ENCODE peak calls at places on chromosomes 1 and 21, in ten cellular contexts. One of them, this sample, is unnamed.

GRCh38 chr1:41918450-41919043 is at the start of gene HIVEP3:
- DNase-seq in CD4-positive, CD25-positive, alpha-beta regulatory T cell: no peak
- DNase-seq in SHP77: peak
- DNase-seq in amygdala: peak
- DNase-seq in GM10248: no peak
- DNase-seq in HL-60: no peak
- DNase-seq in T-helper 9 cell: no peak
- DNase-seq in stimulated activated CD8-positive, alpha-beta memory T cell treated with anti-CD3 and anti-CD28 coated beads, Interleukin-2, amount 100 ng/mL, for 1 hour: no peak
- DNase-seq in dermis microvascular lymphatic vessel endothelial cell: no peak
- DNase-seq in lower leg skin: no peak
- DNase-seq in this sample: no peak

GRCh38 chr1:185681034-185681633 is 53.1 kb upstream of the HMCN1 start:
- DNase-seq in stimulated activated CD8-positive, alpha-beta memory T cell treated with anti-CD3 and anti-CD28 coated beads, Interleukin-2, amount 100 ng/mL, for 1 hour: no peak
- DNase-seq in amygdala: no peak
- DNase-seq in lower leg skin: no peak
- DNase-seq in CD4-positive, CD25-positive, alpha-beta regulatory T cell: no peak
- DNase-seq in HL-60: no peak
- DNase-seq in GM10248: peak
- DNase-seq in T-helper 9 cell: no peak
- DNase-seq in SHP77: peak
- DNase-seq in dermis microvascular lymphatic vessel endothelial cell: peak
- DNase-seq in this sample: peak

GRCh38 chr1:70818391-70818790 is 229.2 kb downstream of the PTGER3 start:
- DNase-seq in stimulated activated CD8-positive, alpha-beta memory T cell treated with anti-CD3 and anti-CD28 coated beads, Interleukin-2, amount 100 ng/mL, for 1 hour: no peak
- DNase-seq in SHP77: no peak
- DNase-seq in lower leg skin: no peak
- DNase-seq in CD4-positive, CD25-positive, alpha-beta regulatory T cell: no peak
- DNase-seq in GM10248: no peak
- DNase-seq in T-helper 9 cell: no peak
- DNase-seq in amygdala: no peak
- DNase-seq in dermis microvascular lymphatic vessel endothelial cell: no peak
- DNase-seq in HL-60: no peak
- DNase-seq in this sample: no peak

GRCh38 chr1:24909388-24909898 is 20.6 kb downstream of the RUNX3 start:
- DNase-seq in stimulated activated CD8-positive, alpha-beta memory T cell treated with anti-CD3 and anti-CD28 coated beads, Interleukin-2, amount 100 ng/mL, for 1 hour: no peak
- DNase-seq in CD4-positive, CD25-positive, alpha-beta regulatory T cell: no peak
- DNase-seq in HL-60: no peak
- DNase-seq in amygdala: no peak
- DNase-seq in GM10248: no peak
- DNase-seq in lower leg skin: no peak
- DNase-seq in SHP77: peak
- DNase-seq in dermis microvascular lymphatic vessel endothelial cell: peak
- DNase-seq in T-helper 9 cell: no peak
- DNase-seq in this sample: peak

GRCh38 chr21:43921979-43922945 is 57.2 kb downstream of the AGPAT3 start:
- DNase-seq in amygdala: no peak
- DNase-seq in HL-60: peak
- DNase-seq in dermis microvascular lymphatic vessel endothelial cell: no peak
- DNase-seq in GM10248: peak
- DNase-seq in lower leg skin: no peak
- DNase-seq in T-helper 9 cell: no peak
- DNase-seq in CD4-positive, CD25-positive, alpha-beta regulatory T cell: peak
- DNase-seq in stimulated activated CD8-positive, alpha-beta memory T cell treated with anti-CD3 and anti-CD28 coated beads, Interleukin-2, amount 100 ng/mL, for 1 hour: peak
- DNase-seq in SHP77: no peak
- DNase-seq in this sample: no peak

GRCh38 chr1:198788561-198789064 is 149.8 kb downstream of the PTPRC start:
- DNase-seq in T-helper 9 cell: no peak
- DNase-seq in amygdala: no peak
- DNase-seq in stimulated activated CD8-positive, alpha-beta memory T cell treated with anti-CD3 and anti-CD28 coated beads, Interleukin-2, amount 100 ng/mL, for 1 hour: no peak
- DNase-seq in lower leg skin: no peak
- DNase-seq in GM10248: peak
- DNase-seq in dermis microvascular lymphatic vessel endothelial cell: no peak
- DNase-seq in SHP77: peak
- DNase-seq in CD4-positive, CD25-positive, alpha-beta regulatory T cell: no peak
- DNase-seq in HL-60: no peak
- DNase-seq in this sample: peak

GRCh38 chr1:172343246-172344099 is 77.0 kb upstream of the C1orf105 start:
- DNase-seq in lower leg skin: no peak
- DNase-seq in dermis microvascular lymphatic vessel endothelial cell: no peak
- DNase-seq in amygdala: no peak
- DNase-seq in HL-60: no peak
- DNase-seq in SHP77: no peak
- DNase-seq in GM10248: no peak
- DNase-seq in CD4-positive, CD25-positive, alpha-beta regulatory T cell: no peak
- DNase-seq in stimulated activated CD8-positive, alpha-beta memory T cell treated with anti-CD3 and anti-CD28 coated beads, Interleukin-2, amount 100 ng/mL, for 1 hour: no peak
- DNase-seq in T-helper 9 cell: no peak
- DNase-seq in this sample: no peak

GRCh38 chr1:147890177-147890790 is 12.3 kb upstream of the GJA8 start:
- DNase-seq in HL-60: peak
- DNase-seq in CD4-positive, CD25-positive, alpha-beta regulatory T cell: peak
- DNase-seq in stimulated activated CD8-positive, alpha-beta memory T cell treated with anti-CD3 and anti-CD28 coated beads, Interleukin-2, amount 100 ng/mL, for 1 hour: no peak
- DNase-seq in GM10248: peak
- DNase-seq in amygdala: no peak
- DNase-seq in lower leg skin: peak
- DNase-seq in SHP77: peak
- DNase-seq in dermis microvascular lymphatic vessel endothelial cell: no peak
- DNase-seq in T-helper 9 cell: peak
- DNase-seq in this sample: peak

GRCh38 chr1:180173952-180174351 is 19.3 kb downstream of the QSOX1 start:
- DNase-seq in stimulated activated CD8-positive, alpha-beta memory T cell treated with anti-CD3 and anti-CD28 coated beads, Interleukin-2, amount 100 ng/mL, for 1 hour: no peak
- DNase-seq in CD4-positive, CD25-positive, alpha-beta regulatory T cell: no peak
- DNase-seq in SHP77: no peak
- DNase-seq in GM10248: no peak
- DNase-seq in T-helper 9 cell: no peak
- DNase-seq in amygdala: peak
- DNase-seq in dermis microvascular lymphatic vessel endothelial cell: no peak
- DNase-seq in HL-60: no peak
- DNase-seq in lower leg skin: no peak
- DNase-seq in this sample: no peak

GRCh38 chr1:44405041-44405803 is at the start of gene RNF220:
- DNase-seq in amygdala: peak
- DNase-seq in lower leg skin: no peak
- DNase-seq in GM10248: peak
- DNase-seq in HL-60: no peak
- DNase-seq in SHP77: peak
- DNase-seq in CD4-positive, CD25-positive, alpha-beta regulatory T cell: no peak
- DNase-seq in dermis microvascular lymphatic vessel endothelial cell: peak
- DNase-seq in T-helper 9 cell: no peak
- DNase-seq in stimulated activated CD8-positive, alpha-beta memory T cell treated with anti-CD3 and anti-CD28 coated beads, Interleukin-2, amount 100 ng/mL, for 1 hour: no peak
- DNase-seq in this sample: no peak

GRCh38 chr1:209672705-209673630 is 2.2 kb upstream of the G0S2 start:
- DNase-seq in lower leg skin: no peak
- DNase-seq in CD4-positive, CD25-positive, alpha-beta regulatory T cell: no peak
- DNase-seq in HL-60: no peak
- DNase-seq in T-helper 9 cell: no peak
- DNase-seq in SHP77: no peak
- DNase-seq in dermis microvascular lymphatic vessel endothelial cell: no peak
- DNase-seq in stimulated activated CD8-positive, alpha-beta memory T cell treated with anti-CD3 and anti-CD28 coated beads, Interleukin-2, amount 100 ng/mL, for 1 hour: no peak
- DNase-seq in GM10248: peak
- DNase-seq in amygdala: no peak
- DNase-seq in this sample: no peak

GRCh38 chr1:43671626-43672330 is 21.8 kb downstream of the KDM4A start:
- DNase-seq in stimulated activated CD8-positive, alpha-beta memory T cell treated with anti-CD3 and anti-CD28 coated beads, Interleukin-2, amount 100 ng/mL, for 1 hour: no peak
- DNase-seq in amygdala: no peak
- DNase-seq in SHP77: no peak
- DNase-seq in CD4-positive, CD25-positive, alpha-beta regulatory T cell: no peak
- DNase-seq in lower leg skin: no peak
- DNase-seq in HL-60: no peak
- DNase-seq in dermis microvascular lymphatic vessel endothelial cell: no peak
- DNase-seq in T-helper 9 cell: no peak
- DNase-seq in GM10248: no peak
- DNase-seq in this sample: no peak

GRCh38 chr1:169312084-169312954 is 55.3 kb downstream of the NME7 start:
- DNase-seq in GM10248: peak
- DNase-seq in amygdala: no peak
- DNase-seq in lower leg skin: no peak
- DNase-seq in SHP77: no peak
- DNase-seq in HL-60: peak
- DNase-seq in stimulated activated CD8-positive, alpha-beta memory T cell treated with anti-CD3 and anti-CD28 coated beads, Interleukin-2, amount 100 ng/mL, for 1 hour: peak
- DNase-seq in CD4-positive, CD25-positive, alpha-beta regulatory T cell: peak
- DNase-seq in T-helper 9 cell: no peak
- DNase-seq in dermis microvascular lymphatic vessel endothelial cell: no peak
- DNase-seq in this sample: no peak

GRCh38 chr1:166166701-166167394 is at the start of gene FAM78B:
- DNase-seq in CD4-positive, CD25-positive, alpha-beta regulatory T cell: peak
- DNase-seq in dermis microvascular lymphatic vessel endothelial cell: peak
- DNase-seq in SHP77: peak
- DNase-seq in lower leg skin: peak
- DNase-seq in GM10248: peak
- DNase-seq in amygdala: peak
- DNase-seq in HL-60: peak
- DNase-seq in T-helper 9 cell: peak
- DNase-seq in stimulated activated CD8-positive, alpha-beta memory T cell treated with anti-CD3 and anti-CD28 coated beads, Interleukin-2, amount 100 ng/mL, for 1 hour: no peak
- DNase-seq in this sample: peak

GRCh38 chr1:39089811-39090519 is 63.8 kb downstream of the NDUFS5 start:
- DNase-seq in HL-60: no peak
- DNase-seq in GM10248: no peak
- DNase-seq in amygdala: peak
- DNase-seq in SHP77: no peak
- DNase-seq in lower leg skin: no peak
- DNase-seq in dermis microvascular lymphatic vessel endothelial cell: no peak
- DNase-seq in T-helper 9 cell: no peak
- DNase-seq in CD4-positive, CD25-positive, alpha-beta regulatory T cell: no peak
- DNase-seq in stimulated activated CD8-positive, alpha-beta memory T cell treated with anti-CD3 and anti-CD28 coated beads, Interleukin-2, amount 100 ng/mL, for 1 hour: no peak
- DNase-seq in this sample: no peak

GRCh38 chr1:31443673-31444072 is 30.7 kb downstream of the SERINC2 start:
- DNase-seq in CD4-positive, CD25-positive, alpha-beta regulatory T cell: no peak
- DNase-seq in SHP77: no peak
- DNase-seq in HL-60: no peak
- DNase-seq in stimulated activated CD8-positive, alpha-beta memory T cell treated with anti-CD3 and anti-CD28 coated beads, Interleukin-2, amount 100 ng/mL, for 1 hour: no peak
- DNase-seq in lower leg skin: no peak
- DNase-seq in T-helper 9 cell: no peak
- DNase-seq in dermis microvascular lymphatic vessel endothelial cell: no peak
- DNase-seq in amygdala: no peak
- DNase-seq in GM10248: no peak
- DNase-seq in this sample: no peak

GRCh38 chr1:156281281-156282142 is 1.1 kb downstream of the SMG5 start:
- DNase-seq in dermis microvascular lymphatic vessel endothelial cell: no peak
- DNase-seq in HL-60: peak
- DNase-seq in stimulated activated CD8-positive, alpha-beta memory T cell treated with anti-CD3 and anti-CD28 coated beads, Interleukin-2, amount 100 ng/mL, for 1 hour: no peak
- DNase-seq in lower leg skin: no peak
- DNase-seq in amygdala: no peak
- DNase-seq in T-helper 9 cell: no peak
- DNase-seq in CD4-positive, CD25-positive, alpha-beta regulatory T cell: no peak
- DNase-seq in SHP77: peak
- DNase-seq in GM10248: peak
- DNase-seq in this sample: no peak

GRCh38 chr1:91891969-91892368 is 6.0 kb upstream of the TGFBR3 start:
- DNase-seq in CD4-positive, CD25-positive, alpha-beta regulatory T cell: no peak
- DNase-seq in GM10248: no peak
- DNase-seq in T-helper 9 cell: no peak
- DNase-seq in dermis microvascular lymphatic vessel endothelial cell: no peak
- DNase-seq in stimulated activated CD8-positive, alpha-beta memory T cell treated with anti-CD3 and anti-CD28 coated beads, Interleukin-2, amount 100 ng/mL, for 1 hour: no peak
- DNase-seq in HL-60: no peak
- DNase-seq in lower leg skin: peak
- DNase-seq in amygdala: no peak
- DNase-seq in SHP77: no peak
- DNase-seq in this sample: no peak

GRCh38 chr1:2471587-2472001 is 4.5 kb upstream of the PLCH2 start:
- DNase-seq in GM10248: no peak
- DNase-seq in HL-60: no peak
- DNase-seq in SHP77: no peak
- DNase-seq in T-helper 9 cell: no peak
- DNase-seq in CD4-positive, CD25-positive, alpha-beta regulatory T cell: no peak
- DNase-seq in lower leg skin: no peak
- DNase-seq in stimulated activated CD8-positive, alpha-beta memory T cell treated with anti-CD3 and anti-CD28 coated beads, Interleukin-2, amount 100 ng/mL, for 1 hour: no peak
- DNase-seq in dermis microvascular lymphatic vessel endothelial cell: no peak
- DNase-seq in amygdala: no peak
- DNase-seq in this sample: no peak

GRCh38 chr1:103461171-103462105 is 64.1 kb upstream of the RNPC3 start:
- DNase-seq in dermis microvascular lymphatic vessel endothelial cell: no peak
- DNase-seq in GM10248: peak
- DNase-seq in lower leg skin: no peak
- DNase-seq in CD4-positive, CD25-positive, alpha-beta regulatory T cell: no peak
- DNase-seq in stimulated activated CD8-positive, alpha-beta memory T cell treated with anti-CD3 and anti-CD28 coated beads, Interleukin-2, amount 100 ng/mL, for 1 hour: no peak
- DNase-seq in T-helper 9 cell: no peak
- DNase-seq in amygdala: no peak
- DNase-seq in HL-60: no peak
- DNase-seq in SHP77: peak
- DNase-seq in this sample: no peak

GRCh38 chr1:173527151-173527826 is 50.2 kb downstream of the PRDX6 start:
- DNase-seq in CD4-positive, CD25-positive, alpha-beta regulatory T cell: no peak
- DNase-seq in GM10248: no peak
- DNase-seq in lower leg skin: no peak
- DNase-seq in dermis microvascular lymphatic vessel endothelial cell: no peak
- DNase-seq in SHP77: peak
- DNase-seq in amygdala: no peak
- DNase-seq in HL-60: no peak
- DNase-seq in stimulated activated CD8-positive, alpha-beta memory T cell treated with anti-CD3 and anti-CD28 coated beads, Interleukin-2, amount 100 ng/mL, for 1 hour: no peak
- DNase-seq in T-helper 9 cell: no peak
- DNase-seq in this sample: no peak

GRCh38 chr1:7539772-7540175 is 231.3 kb upstream of the VAMP3 start:
- DNase-seq in HL-60: no peak
- DNase-seq in amygdala: no peak
- DNase-seq in T-helper 9 cell: no peak
- DNase-seq in lower leg skin: no peak
- DNase-seq in SHP77: peak
- DNase-seq in CD4-positive, CD25-positive, alpha-beta regulatory T cell: no peak
- DNase-seq in GM10248: no peak
- DNase-seq in stimulated activated CD8-positive, alpha-beta memory T cell treated with anti-CD3 and anti-CD28 coated beads, Interleukin-2, amount 100 ng/mL, for 1 hour: no peak
- DNase-seq in dermis microvascular lymphatic vessel endothelial cell: no peak
- DNase-seq in this sample: peak

GRCh38 chr1:209755926-209756607 is at the start of gene TRAF3IP3:
- DNase-seq in stimulated activated CD8-positive, alpha-beta memory T cell treated with anti-CD3 and anti-CD28 coated beads, Interleukin-2, amount 100 ng/mL, for 1 hour: peak
- DNase-seq in CD4-positive, CD25-positive, alpha-beta regulatory T cell: peak
- DNase-seq in T-helper 9 cell: peak
- DNase-seq in amygdala: no peak
- DNase-seq in GM10248: peak
- DNase-seq in lower leg skin: no peak
- DNase-seq in HL-60: peak
- DNase-seq in dermis microvascular lymphatic vessel endothelial cell: no peak
- DNase-seq in SHP77: no peak
- DNase-seq in this sample: no peak

GRCh38 chr1:94555091-94555490 is 13.5 kb upstream of the F3 start:
- DNase-seq in amygdala: no peak
- DNase-seq in stimulated activated CD8-positive, alpha-beta memory T cell treated with anti-CD3 and anti-CD28 coated beads, Interleukin-2, amount 100 ng/mL, for 1 hour: no peak
- DNase-seq in GM10248: no peak
- DNase-seq in SHP77: no peak
- DNase-seq in T-helper 9 cell: no peak
- DNase-seq in HL-60: no peak
- DNase-seq in dermis microvascular lymphatic vessel endothelial cell: no peak
- DNase-seq in lower leg skin: no peak
- DNase-seq in CD4-positive, CD25-positive, alpha-beta regulatory T cell: no peak
- DNase-seq in this sample: no peak

GRCh38 chr1:7633521-7634245 is 137.4 kb upstream of the VAMP3 start:
- DNase-seq in T-helper 9 cell: no peak
- DNase-seq in HL-60: no peak
- DNase-seq in CD4-positive, CD25-positive, alpha-beta regulatory T cell: no peak
- DNase-seq in dermis microvascular lymphatic vessel endothelial cell: no peak
- DNase-seq in stimulated activated CD8-positive, alpha-beta memory T cell treated with anti-CD3 and anti-CD28 coated beads, Interleukin-2, amount 100 ng/mL, for 1 hour: no peak
- DNase-seq in amygdala: no peak
- DNase-seq in lower leg skin: no peak
- DNase-seq in SHP77: no peak
- DNase-seq in GM10248: no peak
- DNase-seq in this sample: no peak

GRCh38 chr1:213162338-213162737 is 111.3 kb downstream of the RPS6KC1 start:
- DNase-seq in GM10248: no peak
- DNase-seq in T-helper 9 cell: no peak
- DNase-seq in CD4-positive, CD25-positive, alpha-beta regulatory T cell: no peak
- DNase-seq in dermis microvascular lymphatic vessel endothelial cell: no peak
- DNase-seq in SHP77: no peak
- DNase-seq in stimulated activated CD8-positive, alpha-beta memory T cell treated with anti-CD3 and anti-CD28 coated beads, Interleukin-2, amount 100 ng/mL, for 1 hour: no peak
- DNase-seq in amygdala: no peak
- DNase-seq in HL-60: no peak
- DNase-seq in lower leg skin: no peak
- DNase-seq in this sample: no peak